ENCODE peak calls at places on chromosomes 7 and 10, in eight cellular contexts. M is M059J; D is activated T-helper 1 cell treated with anti-CD3 and anti-CD28 coated beads, Interleukin-12 subunit alpha, Interleukin-12 subunit beta, Interleukin-2, Interleukin-4 antibody, amounts not matched to agents 30 ng/mL and 10 ng/mL and 1 ng/mL, durations not matched to agents 14 hours and 24 hours and 36 hours; S is HEK293T; B is Ammon's horn; K is T-helper 17 cell; T is RPMI7951; R is pons. Z is an unnamed sample.

GRCh38 chr10:5776881-5777197 is 36.4 kb downstream of the GDI2 start:
- DNase-seq in R (no peak), S (no peak), T (peak), K (no peak), B (peak), M (peak), D (no peak), Z (peak)

GRCh38 chr7:98745722-98746318 is 124.0 kb downstream of the TMEM130 start:
- DNase-seq in K (peak), B (peak), R (peak), T (peak), S (peak), D (peak), M (peak), Z (peak)

GRCh38 chr7:33678675-33679335 is 226.5 kb upstream of the BMPER start:
- DNase-seq in S (no peak), D (no peak), K (no peak), B (no peak), T (no peak), M (no peak), R (no peak), Z (no peak)

GRCh38 chr10:32125023-32125422 is 68.8 kb upstream of the KIF5B start:
- DNase-seq in T (peak), R (peak), M (no peak), K (no peak), B (peak), S (no peak), D (no peak), Z (no peak)

GRCh38 chr7:142885311-142886230 is at the start of gene TRPV6:
- DNase-seq in R (no peak), K (no peak), T (no peak), B (no peak), M (no peak), D (no peak), S (no peak), Z (no peak)

GRCh38 chr7:50304158-50304910 is at the start of gene IKZF1:
- DNase-seq in T (no peak), R (no peak), K (peak), B (peak), S (peak), D (no peak), M (no peak), Z (no peak)

GRCh38 chr10:3995302-3996210 is 210.5 kb upstream of the KLF6 start:
- DNase-seq in S (no peak), M (peak), B (no peak), R (no peak), D (no peak), T (peak), K (no peak), Z (peak)

GRCh38 chr10:24034571-24034970 is 174.4 kb upstream of the KIAA1217 start:
- DNase-seq in K (no peak), S (no peak), T (no peak), D (no peak), B (no peak), M (no peak), R (no peak), Z (peak)

GRCh38 chr7:51029586-51030230 is 247.0 kb upstream of the GRB10 start:
- DNase-seq in B (no peak), T (peak), S (no peak), R (no peak), D (no peak), M (peak), K (no peak), Z (peak)

GRCh38 chr10:78450807-78451485 is 417.3 kb downstream of the RPS24 start:
- DNase-seq in D (no peak), B (no peak), S (no peak), R (no peak), M (no peak), T (no peak), K (no peak), Z (no peak)

GRCh38 chr7:116518971-116519370 is 5.9 kb upstream of the CAV1 start:
- DNase-seq in B (no peak), T (no peak), R (no peak), S (no peak), K (no peak), D (no peak), M (no peak), Z (no peak)

GRCh38 chr10:86721232-86721631 is 35.2 kb upstream of the BMPR1A start:
- DNase-seq in M (no peak), B (no peak), D (no peak), S (no peak), R (no peak), T (no peak), K (no peak), Z (no peak)

GRCh38 chr10:130763071-130763470 is 548.5 kb downstream of the TCERG1L start:
- DNase-seq in R (no peak), B (no peak), T (no peak), K (no peak), S (no peak), D (no peak), M (no peak), Z (no peak)

GRCh38 chr10:124591123-124591495 is 129.5 kb downstream of the LHPP start:
- DNase-seq in B (no peak), S (no peak), T (no peak), D (no peak), R (no peak), K (no peak), M (no peak), Z (no peak)

GRCh38 chr10:6399241-6399701 is 180.8 kb downstream of the PRKCQ start:
- DNase-seq in S (no peak), D (no peak), R (peak), T (peak), M (peak), K (no peak), B (peak), Z (peak)

GRCh38 chr7:106730021-106730420 is 69.1 kb upstream of the CCDC71L start:
- DNase-seq in S (no peak), K (no peak), M (peak), T (no peak), D (no peak), R (no peak), B (no peak), Z (peak)

GRCh38 chr10:10758306-10758705 is 259.4 kb upstream of the CELF2 start:
- DNase-seq in D (no peak), B (no peak), S (no peak), R (no peak), M (no peak), T (no peak), K (no peak), Z (no peak)

GRCh38 chr10:110576220-110576619 is 8.7 kb downstream of the SMC3 start:
- DNase-seq in D (no peak), K (no peak), S (no peak), R (no peak), M (peak), B (no peak), T (peak), Z (peak)

GRCh38 chr7:121041516-121042148 is 53.1 kb downstream of the CPED1 start:
- DNase-seq in R (no peak), D (no peak), K (no peak), T (peak), M (peak), S (no peak), B (no peak), Z (no peak)

GRCh38 chr7:6614941-6615737 is at the start of gene ZNF853:
- DNase-seq in T (no peak), D (no peak), B (no peak), M (no peak), S (peak), K (no peak), R (no peak), Z (no peak)

GRCh38 chr7:128842674-128843641 is 12.8 kb downstream of the FLNC start:
- DNase-seq in R (no peak), D (no peak), T (no peak), S (no peak), B (no peak), M (no peak), K (no peak), Z (no peak)

GRCh38 chr7:97004931-97005763 is at the start of gene DLX6:
- DNase-seq in B (peak), M (peak), K (no peak), T (peak), R (no peak), D (no peak), S (peak), Z (peak)

GRCh38 chr7:142481548-142481947 is 223.7 kb upstream of the PRSS58 start:
- DNase-seq in K (no peak), B (no peak), R (no peak), T (peak), D (no peak), S (no peak), M (peak), Z (no peak)

GRCh38 chr7:73718905-73719805 is at the start of gene STX1A:
- DNase-seq in S (peak), T (peak), D (peak), K (peak), B (peak), R (peak), M (peak), Z (no peak)

GRCh38 chr7:142323706-142324105 is 65.8 kb upstream of the PRSS58 start:
- DNase-seq in D (no peak), M (peak), T (peak), S (peak), K (no peak), R (peak), B (peak), Z (peak)

GRCh38 chr7:48042216-48042615 is 6.9 kb downstream of the C7orf57 start:
- DNase-seq in S (no peak), M (peak), K (no peak), R (no peak), B (no peak), D (no peak), T (peak), Z (peak)

Z was measured in HT1080.